ENCODE peak calls at places on chromosomes 2 and 18, in four cellular contexts. One of them, this sample, is unnamed.

GRCh38 chr2:11802782-11803191 is 56.4 kb downstream of the LPIN1 start:
- DNase-seq in iPS DF 6.9: no peak
- DNase-seq in AG04450: no peak
- DNase-seq in heart left ventricle: no peak
- DNase-seq in this sample: no peak

GRCh38 chr18:36580874-36581750 is 247.7 kb downstream of the TPGS2 start:
- DNase-seq in iPS DF 6.9: no peak
- DNase-seq in AG04450: peak; percentile 36
- DNase-seq in heart left ventricle: no peak
- DNase-seq in this sample: no peak

GRCh38 chr18:45998244-45998643 is 31.1 kb upstream of the EPG5 start:
- DNase-seq in iPS DF 6.9: no peak
- DNase-seq in AG04450: no peak
- DNase-seq in heart left ventricle: no peak
- DNase-seq in this sample: no peak

GRCh38 chr2:85926931-85927527 is 38.2 kb upstream of the ST3GAL5 start:
- DNase-seq in iPS DF 6.9: no peak
- DNase-seq in AG04450: no peak
- DNase-seq in heart left ventricle: no peak
- DNase-seq in this sample: no peak

GRCh38 chr2:96685592-96686459 is 43.3 kb downstream of the FER1L5 start:
- DNase-seq in iPS DF 6.9: no peak
- DNase-seq in AG04450: no peak
- DNase-seq in heart left ventricle: no peak
- DNase-seq in this sample: no peak

GRCh38 chr2:43539991-43540860 is 55.6 kb downstream of the THADA start:
- DNase-seq in iPS DF 6.9: no peak
- DNase-seq in AG04450: peak; percentile 72
- DNase-seq in heart left ventricle: peak; percentile 48
- DNase-seq in this sample: no peak

GRCh38 chr18:51006061-51006818 is 23.8 kb upstream of the SMAD4 start:
- DNase-seq in iPS DF 6.9: no peak
- DNase-seq in AG04450: no peak
- DNase-seq in heart left ventricle: no peak
- DNase-seq in this sample: no peak

GRCh38 chr2:131055169-131056065 is 37.8 kb downstream of the FAM168B start:
- DNase-seq in iPS DF 6.9: no peak
- DNase-seq in AG04450: peak; percentile 38
- DNase-seq in heart left ventricle: no peak
- DNase-seq in this sample: peak; percentile 82

GRCh38 chr2:151862688-151863087 is 34.5 kb upstream of the ARL5A start:
- DNase-seq in iPS DF 6.9: no peak
- DNase-seq in AG04450: no peak
- DNase-seq in heart left ventricle: no peak
- DNase-seq in this sample: no peak

GRCh38 chr2:123791716-123792115 is 233.4 kb upstream of the CNTNAP5 start:
- DNase-seq in iPS DF 6.9: no peak
- DNase-seq in AG04450: no peak
- DNase-seq in heart left ventricle: no peak
- DNase-seq in this sample: no peak

GRCh38 chr2:215969131-215969841 is 44.1 kb downstream of the MREG start:
- DNase-seq in iPS DF 6.9: no peak
- DNase-seq in AG04450: no peak
- DNase-seq in heart left ventricle: no peak
- DNase-seq in this sample: no peak

GRCh38 chr2:240974771-240975572 is 23.4 kb upstream of the SNED1 start:
- DNase-seq in iPS DF 6.9: no peak
- DNase-seq in AG04450: no peak
- DNase-seq in heart left ventricle: no peak
- DNase-seq in this sample: peak; percentile 86

GRCh38 chr2:167190053-167190452 is 301.8 kb downstream of the XIRP2 start:
- DNase-seq in iPS DF 6.9: no peak
- DNase-seq in AG04450: no peak
- DNase-seq in heart left ventricle: no peak
- DNase-seq in this sample: no peak

GRCh38 chr2:181657379-181657778 is 474 bp upstream of the CERKL start:
- DNase-seq in iPS DF 6.9: no peak
- DNase-seq in AG04450: no peak
- DNase-seq in heart left ventricle: no peak
- DNase-seq in this sample: no peak

GRCh38 chr2:27497288-27497627 is 619 bp downstream of the GCKR start:
- DNase-seq in iPS DF 6.9: no peak
- DNase-seq in AG04450: no peak
- DNase-seq in heart left ventricle: no peak
- DNase-seq in this sample: no peak

GRCh38 chr2:32559136-32559535 is 68.7 kb upstream of the TTC27 start:
- DNase-seq in iPS DF 6.9: no peak
- DNase-seq in AG04450: no peak
- DNase-seq in heart left ventricle: no peak
- DNase-seq in this sample: no peak

GRCh38 chr2:219524817-219525216 is 10.5 kb downstream of the ASIC4 start:
- DNase-seq in iPS DF 6.9: no peak
- DNase-seq in AG04450: no peak
- DNase-seq in heart left ventricle: no peak
- DNase-seq in this sample: no peak

GRCh38 chr18:14978962-14979535 is 231.1 kb downstream of the ANKRD30B start:
- DNase-seq in iPS DF 6.9: peak; percentile 50
- DNase-seq in AG04450: no peak
- DNase-seq in heart left ventricle: no peak
- DNase-seq in this sample: no peak

GRCh38 chr2:169397697-169398096 is 35.4 kb upstream of the LRP2 start:
- DNase-seq in iPS DF 6.9: no peak
- DNase-seq in AG04450: no peak
- DNase-seq in heart left ventricle: no peak
- DNase-seq in this sample: no peak

GRCh38 chr18:24267878-24268277 is 129.0 kb downstream of the CABYR start:
- DNase-seq in iPS DF 6.9: no peak
- DNase-seq in AG04450: no peak
- DNase-seq in heart left ventricle: no peak
- DNase-seq in this sample: no peak

GRCh38 chr2:74399785-74400184 is 19.7 kb upstream of the DCTN1 start:
- DNase-seq in iPS DF 6.9: no peak
- DNase-seq in AG04450: no peak
- DNase-seq in heart left ventricle: no peak
- DNase-seq in this sample: peak; percentile 22

GRCh38 chr2:181526014-181526413 is 68.8 kb downstream of the ITGA4 start:
- DNase-seq in iPS DF 6.9: no peak
- DNase-seq in AG04450: no peak
- DNase-seq in heart left ventricle: no peak
- DNase-seq in this sample: no peak

GRCh38 chr2:120596990-120597594 is 138.6 kb upstream of the GLI2 start:
- DNase-seq in iPS DF 6.9: no peak
- DNase-seq in AG04450: peak; percentile 24
- DNase-seq in heart left ventricle: peak; percentile 53
- DNase-seq in this sample: no peak

GRCh38 chr2:30823452-30823851 is 16.2 kb upstream of the CAPN13 start:
- DNase-seq in iPS DF 6.9: no peak
- DNase-seq in AG04450: no peak
- DNase-seq in heart left ventricle: no peak
- DNase-seq in this sample: no peak

GRCh38 chr2:172395503-172395902 is 31.9 kb upstream of the ITGA6 start:
- DNase-seq in iPS DF 6.9: no peak
- DNase-seq in AG04450: no peak
- DNase-seq in heart left ventricle: no peak
- DNase-seq in this sample: no peak

GRCh38 chr2:151306621-151307020 is 17.2 kb upstream of the NMI start:
- DNase-seq in iPS DF 6.9: no peak
- DNase-seq in AG04450: peak; percentile 23
- DNase-seq in heart left ventricle: no peak
- DNase-seq in this sample: peak; percentile 33

GRCh38 chr2:47264183-47264582 is 109.1 kb upstream of the STPG4 start:
- DNase-seq in iPS DF 6.9: no peak
- DNase-seq in AG04450: no peak
- DNase-seq in heart left ventricle: no peak
- DNase-seq in this sample: no peak

GRCh38 chr2:218895326-218895725 is 14.7 kb downstream of the WNT10A start:
- DNase-seq in iPS DF 6.9: no peak
- DNase-seq in AG04450: no peak
- DNase-seq in heart left ventricle: no peak
- DNase-seq in this sample: no peak

GRCh38 chr2:195498176-195498575 is 158.8 kb upstream of the SLC39A10 start:
- DNase-seq in iPS DF 6.9: peak; percentile 22
- DNase-seq in AG04450: no peak
- DNase-seq in heart left ventricle: no peak
- DNase-seq in this sample: no peak

GRCh38 chr18:66640431-66640830 is 36.5 kb upstream of the CDH19 start:
- DNase-seq in iPS DF 6.9: no peak
- DNase-seq in AG04450: no peak
- DNase-seq in heart left ventricle: peak; percentile 51
- DNase-seq in this sample: no peak

DNA sequence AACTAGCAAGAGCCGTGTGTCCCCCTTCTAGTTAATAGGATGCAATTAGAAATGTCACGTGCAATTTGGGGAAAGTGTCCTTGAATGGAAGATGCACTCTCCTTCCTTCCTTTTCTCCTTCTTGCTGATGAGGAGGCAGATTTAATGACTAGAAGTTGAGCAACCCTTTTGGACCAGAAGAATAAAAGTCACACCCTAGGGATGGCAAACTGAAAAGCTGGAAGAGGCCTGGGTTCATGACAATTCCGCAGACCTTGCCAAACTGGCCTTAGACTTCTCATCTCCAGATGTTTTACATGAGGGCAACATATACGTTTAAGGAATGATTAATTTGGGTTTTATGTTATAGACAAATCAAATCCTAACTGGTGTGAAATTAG is 38.6 kb upstream of the NCOA1 start:
- DNase-seq in iPS DF 6.9: no peak
- DNase-seq in AG04450: no peak
- DNase-seq in heart left ventricle: no peak
- DNase-seq in this sample: no peak
- H3K4me3 ChIP-seq in iPS DF 6.9: no peak overlapping the region
- H3K4me3 ChIP-seq in AG04450: no peak overlapping the region
- H3K4me3 ChIP-seq in heart left ventricle: no peak overlapping the region
- H3K4me3 ChIP-seq in this sample: no peak overlapping the region

GRCh38 chr2:191845248-191845715 is 1.6 kb downstream of the CAVIN2 start:
- DNase-seq in iPS DF 6.9: no peak
- DNase-seq in AG04450: no peak
- DNase-seq in heart left ventricle: peak; percentile 75
- DNase-seq in this sample: no peak
- H3K4me3 ChIP-seq in iPS DF 6.9: no peak overlapping the region
- H3K4me3 ChIP-seq in AG04450: peak overlapping the region; percentile 63
- H3K4me3 ChIP-seq in heart left ventricle: peak overlapping the region; percentile 61
- H3K4me3 ChIP-seq in this sample: peak overlapping the region; percentile 34

GRCh38 chr18:77250926-77251729 is 1.5 kb downstream of the GALR1 start:
- DNase-seq in iPS DF 6.9: no peak
- DNase-seq in AG04450: no peak
- DNase-seq in heart left ventricle: no peak
- DNase-seq in this sample: no peak
- H3K4me3 ChIP-seq in iPS DF 6.9: peak overlapping the region; percentile 50
- H3K4me3 ChIP-seq in AG04450: no peak overlapping the region
- H3K4me3 ChIP-seq in heart left ventricle: no peak overlapping the region
- H3K4me3 ChIP-seq in this sample: no peak overlapping the region

GRCh38 chr2:6495466-6495865 is 370.2 kb downstream of the CMPK2 start:
- DNase-seq in iPS DF 6.9: no peak
- DNase-seq in AG04450: no peak
- DNase-seq in heart left ventricle: no peak
- DNase-seq in this sample: no peak
- H3K4me3 ChIP-seq in iPS DF 6.9: no peak overlapping the region
- H3K4me3 ChIP-seq in AG04450: no peak overlapping the region
- H3K4me3 ChIP-seq in heart left ventricle: no peak overlapping the region
- H3K4me3 ChIP-seq in this sample: no peak overlapping the region

GRCh38 chr2:146621656-146622055 is 1223.2 kb upstream of the ACVR2A start:
- DNase-seq in iPS DF 6.9: no peak
- DNase-seq in AG04450: no peak
- DNase-seq in heart left ventricle: no peak
- DNase-seq in this sample: no peak

GRCh38 chr2:146624429-146624828 is 1220.4 kb upstream of the ACVR2A start:
- DNase-seq in iPS DF 6.9: no peak
- DNase-seq in AG04450: no peak
- DNase-seq in heart left ventricle: no peak
- DNase-seq in this sample: no peak

GRCh38 chr2:146623771-146624170 is 1221.1 kb upstream of the ACVR2A start:
- DNase-seq in iPS DF 6.9: no peak
- DNase-seq in AG04450: peak; percentile 48
- DNase-seq in heart left ventricle: no peak
- DNase-seq in this sample: no peak
- H3K4me3 ChIP-seq in iPS DF 6.9: no peak overlapping the region
- H3K4me3 ChIP-seq in AG04450: no peak overlapping the region
- H3K4me3 ChIP-seq in heart left ventricle: no peak overlapping the region
- H3K4me3 ChIP-seq in this sample: no peak overlapping the region

GRCh38 chr2:39434233-39434897 is 2.7 kb downstream of the MAP4K3 start:
- DNase-seq in iPS DF 6.9: no peak
- DNase-seq in AG04450: no peak
- DNase-seq in heart left ventricle: no peak
- DNase-seq in this sample: no peak
- H3K4me3 ChIP-seq in iPS DF 6.9: no peak overlapping the region
- H3K4me3 ChIP-seq in AG04450: peak overlapping the region; percentile 39
- H3K4me3 ChIP-seq in heart left ventricle: peak overlapping the region; percentile 72
- H3K4me3 ChIP-seq in this sample: no peak overlapping the region

DNA sequence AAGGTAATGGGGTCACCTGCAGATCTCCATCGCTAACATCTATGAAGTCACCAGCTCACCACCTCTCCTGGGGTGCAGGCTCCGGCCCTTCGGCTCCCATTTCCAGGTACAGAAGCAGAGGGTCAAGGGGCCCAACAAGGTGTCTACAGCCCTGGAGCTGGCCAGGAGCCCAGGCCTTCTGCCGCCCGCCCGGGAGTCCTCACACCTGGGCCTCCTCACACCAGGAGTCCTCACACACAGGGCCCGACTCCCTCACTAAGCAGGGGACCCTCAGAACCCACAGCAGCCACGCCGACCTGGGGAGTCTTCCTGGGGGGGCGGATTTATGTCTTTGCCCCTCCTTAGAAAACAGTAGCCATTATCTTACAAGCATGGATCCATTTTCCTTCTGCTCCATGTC is 43.4 kb upstream of the TPO start:
- DNase-seq in iPS DF 6.9: no peak
- DNase-seq in AG04450: no peak
- DNase-seq in heart left ventricle: no peak
- DNase-seq in this sample: no peak
- H3K4me3 ChIP-seq in iPS DF 6.9: no peak overlapping the region
- H3K4me3 ChIP-seq in AG04450: no peak overlapping the region
- H3K4me3 ChIP-seq in heart left ventricle: no peak overlapping the region
- H3K4me3 ChIP-seq in this sample: no peak overlapping the region

DNA sequence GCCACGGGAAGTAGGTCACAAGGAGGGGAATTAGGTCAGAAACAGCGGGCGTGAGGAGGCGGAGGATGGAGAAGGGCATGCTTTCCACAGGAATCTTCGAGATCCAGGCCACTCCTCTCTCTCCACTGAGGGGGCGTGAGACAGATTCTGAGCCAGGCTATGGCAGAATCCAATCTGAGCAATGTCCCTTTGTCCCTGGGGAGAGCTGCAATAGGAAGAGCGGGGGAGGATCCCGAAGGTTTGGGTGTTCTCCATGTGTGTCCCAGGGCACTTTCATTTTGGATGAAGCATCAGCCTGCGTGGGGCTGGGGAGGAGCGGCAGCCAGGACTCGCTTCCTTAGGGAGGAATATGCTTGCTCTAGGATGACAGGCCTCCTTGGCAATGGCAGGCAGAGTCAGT is 84.0 kb downstream of the LIPG start:
- DNase-seq in iPS DF 6.9: no peak
- DNase-seq in AG04450: no peak
- DNase-seq in heart left ventricle: no peak
- DNase-seq in this sample: peak; percentile 71
- H3K4me3 ChIP-seq in iPS DF 6.9: no peak overlapping the region
- H3K4me3 ChIP-seq in AG04450: peak overlapping the region; percentile 34
- H3K4me3 ChIP-seq in heart left ventricle: no peak overlapping the region
- H3K4me3 ChIP-seq in this sample: peak overlapping the region; percentile 21

This sample was measured in SJSA1.